ENCODE peak calls at places on chromosomes 11 and 22, in four cellular contexts. L is HEK293T, S is fibroblast of the conjunctiva, D is pulmonary artery endothelial cell. Z is an unnamed sample.

GRCh38 chr22:23251445-23252093 is 71.3 kb downstream of the BCR start:
- DNase-seq in L (no peak), S (no peak), D (no peak), Z (peak)

GRCh38 chr11:65524010-65524746 is 705 bp upstream of the SCYL1 start:
- DNase-seq in S (no peak), L (no peak), D (no peak), Z (no peak)

GRCh38 chr11:46106530-46107407 is 14.5 kb downstream of the PHF21A start:
- DNase-seq in S (no peak), L (peak), D (no peak), Z (no peak)

GRCh38 chr11:117910941-117911630 is 18.1 kb downstream of the TMPRSS13 start:
- DNase-seq in S (no peak), L (no peak), D (no peak), Z (no peak)

GRCh38 chr11:27024865-27025264 is 15.8 kb upstream of the BBOX1 start:
- DNase-seq in D (no peak), L (no peak), S (no peak), Z (no peak)

GRCh38 chr11:27696112-27696511 is 4.1 kb downstream of the BDNF start:
- DNase-seq in S (no peak), L (no peak), D (no peak), Z (no peak)

GRCh38 chr22:27768027-27768640 is 33.4 kb downstream of the MN1 start:
- DNase-seq in S (no peak), L (no peak), D (no peak), Z (no peak)

GRCh38 chr11:86955111-86955673 is at the start of gene FZD4:
- DNase-seq in L (peak), S (peak), D (no peak), Z (peak)

GRCh38 chr22:29144786-29145160 is 60.9 kb upstream of the EMID1 start:
- DNase-seq in L (no peak), D (no peak), S (no peak), Z (no peak)

GRCh38 chr22:31631381-31631780 is 30.6 kb downstream of the PISD start:
- DNase-seq in L (no peak), S (no peak), D (no peak), Z (no peak)

GRCh38 chr11:120236169-120237107 is 3.5 kb upstream of the POU2F3 start:
- DNase-seq in D (no peak), L (no peak), S (no peak), Z (no peak)

GRCh38 chr22:48752451-48753380 is 1075.0 kb downstream of the BRD1 start:
- DNase-seq in D (no peak), L (no peak), S (no peak), Z (no peak)

Z was measured in lung microvascular endothelial cell.